ENCODE peak calls at places on chromosomes 5 and 9, in seven cellular contexts. One of them, this sample, is unnamed.

GRCh38 chr5:66206465-66206864 is 62.4 kb downstream of the SREK1 start:
- DNase-seq in IMR-90: no peak
- DNase-seq in neuronal stem cell: no peak
- DNase-seq in mesenchymal stem cell: no peak
- DNase-seq in H9: no peak
- DNase-seq in H1: no peak
- DNase-seq in trophoblast cell: no peak
- DNase-seq in this sample: no peak

GRCh38 chr9:96566401-96567202 is 53.0 kb downstream of the CDC14B start:
- DNase-seq in IMR-90: no peak
- DNase-seq in neuronal stem cell: peak; percentile 68
- DNase-seq in mesenchymal stem cell: peak; percentile 74
- DNase-seq in H9: peak; percentile 89
- DNase-seq in H1: peak; percentile 88
- DNase-seq in trophoblast cell: peak; percentile 72
- DNase-seq in this sample: peak; percentile 91

GRCh38 chr5:82440041-82440440 is 161.9 kb upstream of the RPS23 start:
- DNase-seq in IMR-90: peak; percentile 12
- DNase-seq in neuronal stem cell: no peak
- DNase-seq in mesenchymal stem cell: no peak
- DNase-seq in H9: no peak
- DNase-seq in H1: no peak
- DNase-seq in trophoblast cell: no peak
- DNase-seq in this sample: no peak

GRCh38 chr5:177447611-177448243 is 1.1 kb downstream of the PRR7 start:
- DNase-seq in IMR-90: peak; percentile 51
- DNase-seq in neuronal stem cell: peak; percentile 73
- DNase-seq in mesenchymal stem cell: peak; percentile 74
- DNase-seq in H9: peak; percentile 87
- DNase-seq in H1: peak; percentile 76
- DNase-seq in trophoblast cell: no peak
- DNase-seq in this sample: peak; percentile 88

GRCh38 chr9:94746541-94747505 is 20.3 kb downstream of the AOPEP start:
- DNase-seq in IMR-90: no peak
- DNase-seq in neuronal stem cell: no peak
- DNase-seq in mesenchymal stem cell: no peak
- DNase-seq in H9: no peak
- DNase-seq in H1: no peak
- DNase-seq in trophoblast cell: peak; percentile 35
- DNase-seq in this sample: peak; percentile 95

GRCh38 chr9:137262909-137263285 is 7.8 kb downstream of the NELFB start:
- DNase-seq in IMR-90: no peak
- DNase-seq in neuronal stem cell: no peak
- DNase-seq in mesenchymal stem cell: no peak
- DNase-seq in H9: no peak
- DNase-seq in H1: no peak
- DNase-seq in trophoblast cell: no peak
- DNase-seq in this sample: no peak

GRCh38 chr9:95316794-95317118 is 753 bp downstream of the FANCC start:
- DNase-seq in IMR-90: peak; percentile 50
- DNase-seq in neuronal stem cell: peak; percentile 83
- DNase-seq in mesenchymal stem cell: peak; percentile 81
- DNase-seq in H9: peak; percentile 94
- DNase-seq in H1: no peak
- DNase-seq in trophoblast cell: no peak
- DNase-seq in this sample: peak; percentile 95

GRCh38 chr5:177310332-177310731 is 1.4 kb downstream of the MXD3 start:
- DNase-seq in IMR-90: no peak
- DNase-seq in neuronal stem cell: no peak
- DNase-seq in mesenchymal stem cell: no peak
- DNase-seq in H9: no peak
- DNase-seq in H1: no peak
- DNase-seq in trophoblast cell: no peak
- DNase-seq in this sample: no peak

GRCh38 chr5:153504726-153505125 is 14.3 kb downstream of the GRIA1 start:
- DNase-seq in IMR-90: no peak
- DNase-seq in neuronal stem cell: no peak
- DNase-seq in mesenchymal stem cell: no peak
- DNase-seq in H9: no peak
- DNase-seq in H1: no peak
- DNase-seq in trophoblast cell: no peak
- DNase-seq in this sample: no peak

GRCh38 chr5:133362438-133362837 is 249.9 kb downstream of the FSTL4 start:
- DNase-seq in IMR-90: no peak
- DNase-seq in neuronal stem cell: no peak
- DNase-seq in mesenchymal stem cell: no peak
- DNase-seq in H9: no peak
- DNase-seq in H1: peak; percentile 35
- DNase-seq in trophoblast cell: no peak
- DNase-seq in this sample: no peak

GRCh38 chr9:14419302-14419937 is 105.5 kb upstream of the NFIB start:
- DNase-seq in IMR-90: no peak
- DNase-seq in neuronal stem cell: no peak
- DNase-seq in mesenchymal stem cell: no peak
- DNase-seq in H9: no peak
- DNase-seq in H1: no peak
- DNase-seq in trophoblast cell: no peak
- DNase-seq in this sample: no peak

GRCh38 chr5:26737763-26738162 is 300.6 kb downstream of the CDH9 start:
- DNase-seq in IMR-90: no peak
- DNase-seq in neuronal stem cell: no peak
- DNase-seq in mesenchymal stem cell: no peak
- DNase-seq in H9: no peak
- DNase-seq in H1: no peak
- DNase-seq in trophoblast cell: no peak
- DNase-seq in this sample: no peak

GRCh38 chr5:88377705-88378656 is 109.3 kb upstream of the TMEM161B start:
- DNase-seq in IMR-90: no peak
- DNase-seq in neuronal stem cell: no peak
- DNase-seq in mesenchymal stem cell: no peak
- DNase-seq in H9: no peak
- DNase-seq in H1: no peak
- DNase-seq in trophoblast cell: no peak
- DNase-seq in this sample: no peak

GRCh38 chr9:77846957-77847574 is 184.5 kb downstream of the GNAQ start:
- DNase-seq in IMR-90: peak; percentile 45
- DNase-seq in neuronal stem cell: no peak
- DNase-seq in mesenchymal stem cell: peak; percentile 70
- DNase-seq in H9: no peak
- DNase-seq in H1: no peak
- DNase-seq in trophoblast cell: no peak
- DNase-seq in this sample: no peak

GRCh38 chr9:93674580-93675335 is 98.4 kb downstream of the PHF2 start:
- DNase-seq in IMR-90: no peak
- DNase-seq in neuronal stem cell: no peak
- DNase-seq in mesenchymal stem cell: no peak
- DNase-seq in H9: peak; percentile 17
- DNase-seq in H1: peak; percentile 37
- DNase-seq in trophoblast cell: no peak
- DNase-seq in this sample: no peak

GRCh38 chr5:113035096-113035495 is 58.5 kb downstream of the DCP2 start:
- DNase-seq in IMR-90: no peak
- DNase-seq in neuronal stem cell: no peak
- DNase-seq in mesenchymal stem cell: no peak
- DNase-seq in H9: no peak
- DNase-seq in H1: no peak
- DNase-seq in trophoblast cell: no peak
- DNase-seq in this sample: no peak

GRCh38 chr5:180575571-180575970 is 15.7 kb downstream of the SCGB3A1 start:
- DNase-seq in IMR-90: peak; percentile 17
- DNase-seq in neuronal stem cell: no peak
- DNase-seq in mesenchymal stem cell: no peak
- DNase-seq in H9: no peak
- DNase-seq in H1: no peak
- DNase-seq in trophoblast cell: no peak
- DNase-seq in this sample: no peak

GRCh38 chr5:120655828-120656435 is 191.8 kb downstream of the PRR16 start:
- DNase-seq in IMR-90: peak; percentile 22
- DNase-seq in neuronal stem cell: peak; percentile 4
- DNase-seq in mesenchymal stem cell: peak; percentile 30
- DNase-seq in H9: peak; percentile 49
- DNase-seq in H1: peak; percentile 53
- DNase-seq in trophoblast cell: peak; percentile 34
- DNase-seq in this sample: peak; percentile 52

GRCh38 chr9:136619742-136620440 is 42.8 kb upstream of the EGFL7 start:
- DNase-seq in IMR-90: peak; percentile 51
- DNase-seq in neuronal stem cell: no peak
- DNase-seq in mesenchymal stem cell: peak; percentile 92
- DNase-seq in H9: no peak
- DNase-seq in H1: peak; percentile 45
- DNase-seq in trophoblast cell: peak; percentile 19
- DNase-seq in this sample: no peak

GRCh38 chr5:19886123-19886921 is 101.7 kb downstream of the CDH18 start:
- DNase-seq in IMR-90: peak; percentile 86
- DNase-seq in neuronal stem cell: no peak
- DNase-seq in mesenchymal stem cell: peak; percentile 44
- DNase-seq in H9: no peak
- DNase-seq in H1: no peak
- DNase-seq in trophoblast cell: no peak
- DNase-seq in this sample: peak; percentile 23

GRCh38 chr5:77560677-77561263 is 68.7 kb upstream of the WDR41 start:
- DNase-seq in IMR-90: peak; percentile 55
- DNase-seq in neuronal stem cell: peak; percentile 24
- DNase-seq in mesenchymal stem cell: peak; percentile 53
- DNase-seq in H9: no peak
- DNase-seq in H1: no peak
- DNase-seq in trophoblast cell: peak; percentile 7
- DNase-seq in this sample: peak; percentile 62

GRCh38 chr5:151121652-151122051 is 35.9 kb downstream of the ANXA6 start:
- DNase-seq in IMR-90: no peak
- DNase-seq in neuronal stem cell: no peak
- DNase-seq in mesenchymal stem cell: no peak
- DNase-seq in H9: no peak
- DNase-seq in H1: no peak
- DNase-seq in trophoblast cell: no peak
- DNase-seq in this sample: no peak

GRCh38 chr9:77601476-77602056 is 46.6 kb downstream of the GNA14 start:
- DNase-seq in IMR-90: no peak
- DNase-seq in neuronal stem cell: no peak
- DNase-seq in mesenchymal stem cell: no peak
- DNase-seq in H9: no peak
- DNase-seq in H1: no peak
- DNase-seq in trophoblast cell: no peak
- DNase-seq in this sample: peak; percentile 47

GRCh38 chr5:34686762-34687268 is 30.7 kb downstream of the RAI14 start:
- DNase-seq in IMR-90: peak; percentile 99
- DNase-seq in neuronal stem cell: no peak
- DNase-seq in mesenchymal stem cell: peak; percentile 98
- DNase-seq in H9: no peak
- DNase-seq in H1: no peak
- DNase-seq in trophoblast cell: peak; percentile 92
- DNase-seq in this sample: peak; percentile 96

GRCh38 chr5:88707216-88707965 is 175.6 kb downstream of the MEF2C start:
- DNase-seq in IMR-90: peak; percentile 6
- DNase-seq in neuronal stem cell: no peak
- DNase-seq in mesenchymal stem cell: no peak
- DNase-seq in H9: no peak
- DNase-seq in H1: no peak
- DNase-seq in trophoblast cell: no peak
- DNase-seq in this sample: peak; percentile 1

GRCh38 chr9:105881654-105882349 is 187.5 kb downstream of the TMEM38B start:
- DNase-seq in IMR-90: peak; percentile 53
- DNase-seq in neuronal stem cell: peak; percentile 63
- DNase-seq in mesenchymal stem cell: peak; percentile 54
- DNase-seq in H9: peak; percentile 75
- DNase-seq in H1: peak; percentile 88
- DNase-seq in trophoblast cell: peak; percentile 57
- DNase-seq in this sample: peak; percentile 81

GRCh38 chr5:168578506-168579205 is 512 bp downstream of the PANK3 start:
- DNase-seq in IMR-90: no peak
- DNase-seq in neuronal stem cell: no peak
- DNase-seq in mesenchymal stem cell: no peak
- DNase-seq in H9: no peak
- DNase-seq in H1: peak; percentile 80
- DNase-seq in trophoblast cell: peak; percentile 64
- DNase-seq in this sample: peak; percentile 79
- H2AK5ac ChIP-seq in IMR-90: peak overlapping the region; percentile 41
- H2AK5ac ChIP-seq in neuronal stem cell: peak overlapping the region; percentile 4
- H2AK5ac ChIP-seq in mesenchymal stem cell: no peak overlapping the region
- H2AK5ac ChIP-seq in H9: no peak overlapping the region
- H2AK5ac ChIP-seq in H1: no peak overlapping the region
- H2AK5ac ChIP-seq in trophoblast cell: peak overlapping the region; percentile 1
- H2AK5ac ChIP-seq in this sample: no peak overlapping the region

GRCh38 chr5:125384071-125384470 is 637.6 kb upstream of the ZNF608 start:
- DNase-seq in IMR-90: no peak
- DNase-seq in neuronal stem cell: no peak
- DNase-seq in mesenchymal stem cell: no peak
- DNase-seq in H9: no peak
- DNase-seq in H1: no peak
- DNase-seq in trophoblast cell: no peak
- DNase-seq in this sample: no peak
- H2AK5ac ChIP-seq in IMR-90: no peak overlapping the region
- H2AK5ac ChIP-seq in neuronal stem cell: no peak overlapping the region
- H2AK5ac ChIP-seq in mesenchymal stem cell: no peak overlapping the region
- H2AK5ac ChIP-seq in H9: no peak overlapping the region
- H2AK5ac ChIP-seq in H1: no peak overlapping the region
- H2AK5ac ChIP-seq in trophoblast cell: no peak overlapping the region
- H2AK5ac ChIP-seq in this sample: no peak overlapping the region

GRCh38 chr5:9339206-9339818 is 206.6 kb downstream of the SEMA5A start:
- DNase-seq in IMR-90: no peak
- DNase-seq in neuronal stem cell: no peak
- DNase-seq in mesenchymal stem cell: no peak
- DNase-seq in H9: peak; percentile 30
- DNase-seq in H1: peak; percentile 55
- DNase-seq in trophoblast cell: no peak
- DNase-seq in this sample: peak; percentile 68

GRCh38 chr5:9337908-9338307 is 208.0 kb downstream of the SEMA5A start:
- DNase-seq in IMR-90: peak; percentile 88
- DNase-seq in neuronal stem cell: no peak
- DNase-seq in mesenchymal stem cell: peak; percentile 79
- DNase-seq in H9: no peak
- DNase-seq in H1: no peak
- DNase-seq in trophoblast cell: no peak
- DNase-seq in this sample: no peak

GRCh38 chr5:9335754-9336495 is 209.9 kb downstream of the SEMA5A start:
- DNase-seq in IMR-90: no peak
- DNase-seq in neuronal stem cell: no peak
- DNase-seq in mesenchymal stem cell: no peak
- DNase-seq in H9: no peak
- DNase-seq in H1: no peak
- DNase-seq in trophoblast cell: no peak
- DNase-seq in this sample: no peak

GRCh38 chr5:9340095-9340494 is 205.8 kb downstream of the SEMA5A start:
- DNase-seq in IMR-90: no peak
- DNase-seq in neuronal stem cell: no peak
- DNase-seq in mesenchymal stem cell: no peak
- DNase-seq in H9: no peak
- DNase-seq in H1: no peak
- DNase-seq in trophoblast cell: no peak
- DNase-seq in this sample: no peak

GRCh38 chr5:9338796-9339195 is 207.1 kb downstream of the SEMA5A start:
- DNase-seq in IMR-90: peak; percentile 57
- DNase-seq in neuronal stem cell: no peak
- DNase-seq in mesenchymal stem cell: peak; percentile 42
- DNase-seq in H9: no peak
- DNase-seq in H1: no peak
- DNase-seq in trophoblast cell: no peak
- DNase-seq in this sample: no peak
- H2AK5ac ChIP-seq in IMR-90: peak overlapping the region; percentile 42
- H2AK5ac ChIP-seq in neuronal stem cell: no peak overlapping the region
- H2AK5ac ChIP-seq in mesenchymal stem cell: no peak overlapping the region
- H2AK5ac ChIP-seq in H9: no peak overlapping the region
- H2AK5ac ChIP-seq in H1: no peak overlapping the region
- H2AK5ac ChIP-seq in trophoblast cell: no peak overlapping the region
- H2AK5ac ChIP-seq in this sample: no peak overlapping the region

GRCh38 chr9:98532147-98532546 is 176.6 kb downstream of the GABBR2 start:
- DNase-seq in IMR-90: no peak
- DNase-seq in neuronal stem cell: no peak
- DNase-seq in mesenchymal stem cell: no peak
- DNase-seq in H9: no peak
- DNase-seq in H1: no peak
- DNase-seq in trophoblast cell: no peak
- DNase-seq in this sample: no peak
- H2AK5ac ChIP-seq in IMR-90: peak overlapping the region; percentile 28
- H2AK5ac ChIP-seq in neuronal stem cell: no peak overlapping the region
- H2AK5ac ChIP-seq in mesenchymal stem cell: no peak overlapping the region
- H2AK5ac ChIP-seq in H9: no peak overlapping the region
- H2AK5ac ChIP-seq in H1: no peak overlapping the region
- H2AK5ac ChIP-seq in trophoblast cell: no peak overlapping the region
- H2AK5ac ChIP-seq in this sample: no peak overlapping the region